ENCODE peak calls at places on chromosome 2, in five cellular contexts. One of them, this sample, is unnamed.

GRCh38 chr2:100767224-100767653 is 52.7 kb upstream of the NPAS2 start:
- DNase-seq in progenitor cell of endocrine pancreas: no peak
- DNase-seq in foreskin fibroblast: peak; percentile 88
- DNase-seq in nephron progenitor cell: no peak
- DNase-seq in endothelial cell of umbilical vein: peak; percentile 86
- DNase-seq in this sample: no peak

GRCh38 chr2:212027681-212028628 is 510.6 kb downstream of the ERBB4 start:
- DNase-seq in progenitor cell of endocrine pancreas: no peak
- DNase-seq in foreskin fibroblast: peak; percentile 43
- DNase-seq in nephron progenitor cell: no peak
- DNase-seq in endothelial cell of umbilical vein: peak; percentile 78
- DNase-seq in this sample: no peak

GRCh38 chr2:135679125-135679524 is 62.5 kb upstream of the UBXN4 start:
- DNase-seq in progenitor cell of endocrine pancreas: no peak
- DNase-seq in foreskin fibroblast: no peak
- DNase-seq in nephron progenitor cell: no peak
- DNase-seq in endothelial cell of umbilical vein: no peak
- DNase-seq in this sample: no peak

GRCh38 chr2:66581461-66582363 is 146.8 kb downstream of the MEIS1 start:
- DNase-seq in progenitor cell of endocrine pancreas: peak; percentile 38
- DNase-seq in foreskin fibroblast: peak; percentile 65
- DNase-seq in nephron progenitor cell: peak; percentile 66
- DNase-seq in endothelial cell of umbilical vein: no peak
- DNase-seq in this sample: no peak

GRCh38 chr2:11368059-11368572 is 23.7 kb upstream of the ROCK2 start:
- DNase-seq in progenitor cell of endocrine pancreas: no peak
- DNase-seq in foreskin fibroblast: peak; percentile 50
- DNase-seq in nephron progenitor cell: no peak
- DNase-seq in endothelial cell of umbilical vein: peak; percentile 65
- DNase-seq in this sample: no peak

GRCh38 chr2:195304310-195304709 is 352.7 kb upstream of the SLC39A10 start:
- DNase-seq in progenitor cell of endocrine pancreas: no peak
- DNase-seq in foreskin fibroblast: peak; percentile 14
- DNase-seq in nephron progenitor cell: no peak
- DNase-seq in endothelial cell of umbilical vein: peak; percentile 6
- DNase-seq in this sample: no peak

GRCh38 chr2:147425437-147426038 is 419.3 kb upstream of the ACVR2A start:
- DNase-seq in progenitor cell of endocrine pancreas: no peak
- DNase-seq in foreskin fibroblast: no peak
- DNase-seq in nephron progenitor cell: no peak
- DNase-seq in endothelial cell of umbilical vein: no peak
- DNase-seq in this sample: no peak

GRCh38 chr2:133602538-133602937 is 34.3 kb upstream of the NCKAP5 start:
- DNase-seq in progenitor cell of endocrine pancreas: no peak
- DNase-seq in foreskin fibroblast: peak; percentile 6
- DNase-seq in nephron progenitor cell: no peak
- DNase-seq in endothelial cell of umbilical vein: no peak
- DNase-seq in this sample: no peak

GRCh38 chr2:219836647-219837177 is 209.3 kb downstream of the SLC4A3 start:
- DNase-seq in progenitor cell of endocrine pancreas: no peak
- DNase-seq in foreskin fibroblast: peak; percentile 41
- DNase-seq in nephron progenitor cell: no peak
- DNase-seq in endothelial cell of umbilical vein: no peak
- DNase-seq in this sample: no peak

GRCh38 chr2:152504618-152505017 is 169.6 kb downstream of the FMNL2 start:
- DNase-seq in progenitor cell of endocrine pancreas: no peak
- DNase-seq in foreskin fibroblast: no peak
- DNase-seq in nephron progenitor cell: no peak
- DNase-seq in endothelial cell of umbilical vein: no peak
- DNase-seq in this sample: no peak

GRCh38 chr2:187470698-187471097 is 22.6 kb upstream of the CALCRL start:
- DNase-seq in progenitor cell of endocrine pancreas: no peak
- DNase-seq in foreskin fibroblast: no peak
- DNase-seq in nephron progenitor cell: no peak
- DNase-seq in endothelial cell of umbilical vein: no peak
- DNase-seq in this sample: no peak

GRCh38 chr2:73028841-73029240 is 42.7 kb downstream of the SFXN5 start:
- DNase-seq in progenitor cell of endocrine pancreas: no peak
- DNase-seq in foreskin fibroblast: peak; percentile 27
- DNase-seq in nephron progenitor cell: peak; percentile 50
- DNase-seq in endothelial cell of umbilical vein: no peak
- DNase-seq in this sample: no peak

GRCh38 chr2:109683452-109683851 is 69.3 kb downstream of the SOWAHC start:
- DNase-seq in progenitor cell of endocrine pancreas: no peak
- DNase-seq in foreskin fibroblast: no peak
- DNase-seq in nephron progenitor cell: no peak
- DNase-seq in endothelial cell of umbilical vein: no peak
- DNase-seq in this sample: no peak

GRCh38 chr2:158202151-158202778 is 100.6 kb downstream of the UPP2 start:
- DNase-seq in progenitor cell of endocrine pancreas: no peak
- DNase-seq in foreskin fibroblast: no peak
- DNase-seq in nephron progenitor cell: no peak
- DNase-seq in endothelial cell of umbilical vein: peak; percentile 76
- DNase-seq in this sample: no peak

GRCh38 chr2:191678437-191679110 is 638 bp downstream of the NABP1 start:
- DNase-seq in progenitor cell of endocrine pancreas: peak; percentile 26
- DNase-seq in foreskin fibroblast: peak; percentile 71
- DNase-seq in nephron progenitor cell: peak; percentile 55
- DNase-seq in endothelial cell of umbilical vein: peak; percentile 44
- DNase-seq in this sample: peak; percentile 22

GRCh38 chr2:175011505-175011904 is 6.3 kb upstream of the CHN1 start:
- DNase-seq in progenitor cell of endocrine pancreas: no peak
- DNase-seq in foreskin fibroblast: no peak
- DNase-seq in nephron progenitor cell: no peak
- DNase-seq in endothelial cell of umbilical vein: no peak
- DNase-seq in this sample: no peak

GRCh38 chr2:219175928-219176817 is 552 bp downstream of the CNPPD1 start:
- DNase-seq in progenitor cell of endocrine pancreas: no peak
- DNase-seq in foreskin fibroblast: peak; percentile 73
- DNase-seq in nephron progenitor cell: no peak
- DNase-seq in endothelial cell of umbilical vein: peak; percentile 62
- DNase-seq in this sample: no peak

GRCh38 chr2:239664216-239664785 is 263.5 kb upstream of the HDAC4 start:
- DNase-seq in progenitor cell of endocrine pancreas: no peak
- DNase-seq in foreskin fibroblast: no peak
- DNase-seq in nephron progenitor cell: no peak
- DNase-seq in endothelial cell of umbilical vein: no peak
- DNase-seq in this sample: no peak

GRCh38 chr2:196959750-196960392 is 33.4 kb upstream of the PGAP1 start:
- DNase-seq in progenitor cell of endocrine pancreas: no peak
- DNase-seq in foreskin fibroblast: peak; percentile 74
- DNase-seq in nephron progenitor cell: no peak
- DNase-seq in endothelial cell of umbilical vein: no peak
- DNase-seq in this sample: no peak

GRCh38 chr2:25720575-25720974 is 47.2 kb upstream of the DTNB start:
- DNase-seq in progenitor cell of endocrine pancreas: no peak
- DNase-seq in foreskin fibroblast: no peak
- DNase-seq in nephron progenitor cell: no peak
- DNase-seq in endothelial cell of umbilical vein: no peak
- DNase-seq in this sample: no peak

GRCh38 chr2:159640176-159640575 is 23.8 kb upstream of the BAZ2B start:
- DNase-seq in progenitor cell of endocrine pancreas: no peak
- DNase-seq in foreskin fibroblast: no peak
- DNase-seq in nephron progenitor cell: no peak
- DNase-seq in endothelial cell of umbilical vein: no peak
- DNase-seq in this sample: no peak

GRCh38 chr2:159639071-159639470 is 22.7 kb upstream of the BAZ2B start:
- DNase-seq in progenitor cell of endocrine pancreas: no peak
- DNase-seq in foreskin fibroblast: no peak
- DNase-seq in nephron progenitor cell: no peak
- DNase-seq in endothelial cell of umbilical vein: no peak
- DNase-seq in this sample: no peak

GRCh38 chr2:159639712-159640111 is 23.4 kb upstream of the BAZ2B start:
- DNase-seq in progenitor cell of endocrine pancreas: no peak
- DNase-seq in foreskin fibroblast: no peak
- DNase-seq in nephron progenitor cell: no peak
- DNase-seq in endothelial cell of umbilical vein: no peak
- DNase-seq in this sample: no peak

GRCh38 chr2:159637237-159637636 is 20.9 kb upstream of the BAZ2B start:
- DNase-seq in progenitor cell of endocrine pancreas: no peak
- DNase-seq in foreskin fibroblast: no peak
- DNase-seq in nephron progenitor cell: no peak
- DNase-seq in endothelial cell of umbilical vein: no peak
- DNase-seq in this sample: no peak

GRCh38 chr2:159637988-159638501 is 21.7 kb upstream of the BAZ2B start:
- DNase-seq in progenitor cell of endocrine pancreas: no peak
- DNase-seq in foreskin fibroblast: peak; percentile 73
- DNase-seq in nephron progenitor cell: no peak
- DNase-seq in endothelial cell of umbilical vein: no peak
- DNase-seq in this sample: no peak
- TF ChIP-seq CTCF in progenitor cell of endocrine pancreas: no peak
- TF ChIP-seq CTCF in foreskin fibroblast: no peak
- TF ChIP-seq CTCF in nephron progenitor cell: no peak
- TF ChIP-seq CTCF in endothelial cell of umbilical vein: no peak
- TF ChIP-seq CTCF in this sample: no peak

GRCh38 chr2:128313076-128313836 is 5.4 kb downstream of the HS6ST1 start:
- DNase-seq in progenitor cell of endocrine pancreas: no peak
- DNase-seq in foreskin fibroblast: peak; percentile 54
- DNase-seq in nephron progenitor cell: no peak
- DNase-seq in endothelial cell of umbilical vein: no peak
- DNase-seq in this sample: peak; percentile 9
- TF ChIP-seq CTCF in progenitor cell of endocrine pancreas: peak; percentile 56
- TF ChIP-seq CTCF in foreskin fibroblast: peak; percentile 40
- TF ChIP-seq CTCF in nephron progenitor cell: peak; percentile 9
- TF ChIP-seq CTCF in endothelial cell of umbilical vein: no peak
- TF ChIP-seq CTCF in this sample: no peak

GRCh38 chr2:38269421-38269820 is 107.7 kb downstream of the ATL2 start:
- DNase-seq in progenitor cell of endocrine pancreas: no peak
- DNase-seq in foreskin fibroblast: no peak
- DNase-seq in nephron progenitor cell: no peak
- DNase-seq in endothelial cell of umbilical vein: no peak
- DNase-seq in this sample: no peak

GRCh38 chr2:38271697-38272096 is 105.4 kb downstream of the ATL2 start:
- DNase-seq in progenitor cell of endocrine pancreas: no peak
- DNase-seq in foreskin fibroblast: no peak
- DNase-seq in nephron progenitor cell: no peak
- DNase-seq in endothelial cell of umbilical vein: no peak
- DNase-seq in this sample: no peak

GRCh38 chr2:38279201-38279600 is 97.9 kb downstream of the ATL2 start:
- DNase-seq in progenitor cell of endocrine pancreas: no peak
- DNase-seq in foreskin fibroblast: no peak
- DNase-seq in nephron progenitor cell: no peak
- DNase-seq in endothelial cell of umbilical vein: no peak
- DNase-seq in this sample: no peak

GRCh38 chr2:38277245-38278119 is 99.6 kb downstream of the ATL2 start:
- DNase-seq in progenitor cell of endocrine pancreas: no peak
- DNase-seq in foreskin fibroblast: no peak
- DNase-seq in nephron progenitor cell: no peak
- DNase-seq in endothelial cell of umbilical vein: no peak
- DNase-seq in this sample: no peak

DNA sequence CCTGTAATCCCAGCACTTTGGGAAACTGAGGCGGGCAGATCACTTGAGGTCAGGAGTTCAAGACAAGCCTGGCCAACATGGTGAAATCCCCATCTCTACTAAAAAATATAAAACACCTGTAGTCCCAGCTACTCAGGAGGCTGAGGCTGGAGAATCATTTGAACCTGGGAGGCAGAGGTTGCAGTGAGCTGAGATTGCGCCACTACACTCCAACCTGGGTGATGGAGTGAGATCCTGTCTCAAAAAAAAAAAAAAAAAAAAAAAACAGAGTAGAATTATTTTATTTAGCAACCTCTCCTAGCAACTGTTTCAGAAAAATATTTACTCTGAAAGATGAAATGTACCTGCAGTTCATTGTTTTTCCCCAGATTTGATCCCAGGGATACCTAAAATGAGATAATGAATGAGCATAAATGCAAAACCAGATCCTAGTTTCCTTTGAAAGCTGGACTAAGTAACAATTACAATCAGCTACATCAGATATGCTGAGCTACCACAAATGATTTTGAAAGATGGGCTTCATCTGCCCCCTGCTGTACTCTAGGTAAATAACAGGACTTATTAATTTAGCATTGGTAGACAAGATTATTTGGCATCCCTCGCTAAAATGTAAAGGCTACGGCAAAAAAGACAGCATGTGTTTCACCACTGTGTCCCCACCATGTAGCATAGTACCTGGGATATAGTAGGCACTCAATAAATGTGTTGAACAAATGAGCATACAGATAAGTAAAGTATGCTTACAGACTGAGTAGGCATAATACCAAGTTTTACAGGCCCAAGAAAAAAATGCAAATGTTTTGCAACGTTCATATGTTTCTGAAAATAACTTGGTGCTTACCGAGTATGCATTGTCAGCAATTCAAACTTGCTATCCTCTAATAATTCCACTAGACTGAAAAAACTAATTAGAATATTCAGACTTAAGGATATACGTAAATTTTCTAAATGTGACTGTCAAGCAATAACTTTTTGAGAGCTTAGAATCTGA is 102.5 kb downstream of the ATL2 start:
- DNase-seq in progenitor cell of endocrine pancreas: no peak
- DNase-seq in foreskin fibroblast: peak; percentile 86
- DNase-seq in nephron progenitor cell: peak; percentile 30
- DNase-seq in endothelial cell of umbilical vein: peak; percentile 77
- DNase-seq in this sample: no peak
- TF ChIP-seq CTCF in progenitor cell of endocrine pancreas: peak; percentile 72
- TF ChIP-seq CTCF in foreskin fibroblast: peak; percentile 38
- TF ChIP-seq CTCF in nephron progenitor cell: peak; percentile 68
- TF ChIP-seq CTCF in endothelial cell of umbilical vein: peak; percentile 39
- TF ChIP-seq CTCF in this sample: peak; percentile 68

GRCh38 chr2:165440367-165440766 is 29.1 kb upstream of the CSRNP3 start:
- DNase-seq in progenitor cell of endocrine pancreas: no peak
- DNase-seq in foreskin fibroblast: peak; percentile 94
- DNase-seq in nephron progenitor cell: peak; percentile 8
- DNase-seq in endothelial cell of umbilical vein: peak; percentile 36
- DNase-seq in this sample: no peak

GRCh38 chr2:165436559-165436958 is 32.9 kb upstream of the CSRNP3 start:
- DNase-seq in progenitor cell of endocrine pancreas: no peak
- DNase-seq in foreskin fibroblast: no peak
- DNase-seq in nephron progenitor cell: no peak
- DNase-seq in endothelial cell of umbilical vein: no peak
- DNase-seq in this sample: no peak

GRCh38 chr2:165432234-165432966 is 37.1 kb upstream of the CSRNP3 start:
- DNase-seq in progenitor cell of endocrine pancreas: no peak
- DNase-seq in foreskin fibroblast: no peak
- DNase-seq in nephron progenitor cell: no peak
- DNase-seq in endothelial cell of umbilical vein: no peak
- DNase-seq in this sample: no peak

GRCh38 chr2:165435611-165436010 is 33.9 kb upstream of the CSRNP3 start:
- DNase-seq in progenitor cell of endocrine pancreas: no peak
- DNase-seq in foreskin fibroblast: no peak
- DNase-seq in nephron progenitor cell: no peak
- DNase-seq in endothelial cell of umbilical vein: no peak
- DNase-seq in this sample: no peak

DNA sequence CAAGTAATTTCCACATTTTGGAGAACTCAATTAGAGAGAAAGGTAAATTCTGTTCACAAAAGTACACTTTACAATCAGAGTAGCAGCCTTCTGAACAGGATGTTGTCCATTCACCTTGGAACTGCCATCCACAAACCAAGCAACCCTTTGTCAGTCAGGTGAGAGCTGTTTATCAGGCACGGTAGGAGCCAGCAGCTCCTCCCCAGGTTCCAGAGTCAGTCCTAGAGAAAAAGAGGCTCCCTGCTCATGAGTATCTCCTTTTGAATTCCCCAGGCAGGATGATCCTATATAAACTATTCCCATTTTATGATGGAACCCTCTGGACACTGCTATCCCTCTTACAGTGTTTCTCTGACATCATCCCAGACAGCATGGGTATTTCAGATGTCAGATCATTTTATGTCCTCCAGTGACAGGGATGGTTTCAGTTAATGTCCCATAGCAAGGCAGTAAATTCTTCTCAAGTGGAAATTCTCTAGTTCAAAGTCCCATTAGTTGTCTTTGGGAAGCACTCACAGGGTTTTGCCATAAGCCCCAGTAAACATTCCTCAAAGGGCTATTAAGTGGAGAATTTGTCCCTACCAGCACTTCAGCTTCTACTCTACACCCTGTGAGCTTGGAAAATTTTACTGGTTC is 34.5 kb upstream of the CSRNP3 start:
- DNase-seq in progenitor cell of endocrine pancreas: no peak
- DNase-seq in foreskin fibroblast: no peak
- DNase-seq in nephron progenitor cell: no peak
- DNase-seq in endothelial cell of umbilical vein: no peak
- DNase-seq in this sample: no peak
- TF ChIP-seq CTCF in progenitor cell of endocrine pancreas: no peak
- TF ChIP-seq CTCF in foreskin fibroblast: no peak
- TF ChIP-seq CTCF in nephron progenitor cell: no peak
- TF ChIP-seq CTCF in endothelial cell of umbilical vein: no peak
- TF ChIP-seq CTCF in this sample: no peak